ENCODE peak calls at places on chromosomes 7 and 10, in four cellular contexts. C is esophagus muscularis mucosa, Z is hepatocyte, Y is uterus. B is an unnamed sample.
A peak's percentile ranks its signal among the peaks of the same experiment; 100 is the strongest.

GRCh38 chr10:68121862-68122261 is 12.6 kb downstream of the MYPN start:
- DNase-seq in C (no peak), Y (no peak), Z (no peak), B (no peak)

GRCh38 chr7:962401-963081 is 8.1 kb upstream of the ADAP1 start:
- DNase-seq in Z (no peak), C (no peak), Y (no peak), B (no peak)

GRCh38 chr7:103718482-103719415 is 270.7 kb downstream of the RELN start:
- DNase-seq in Z (no peak), C (no peak), Y (no peak), B (no peak)

GRCh38 chr7:43078794-43079193 is 33.7 kb upstream of the HECW1 start:
- DNase-seq in Y (no peak), C (no peak), Z (no peak), B (no peak)

GRCh38 chr10:50260791-50261281 is 9.5 kb upstream of the ASAH2 start:
- DNase-seq in C (no peak), Y (no peak), Z (no peak), B (no peak)

GRCh38 chr10:33178026-33178755 is 156.3 kb downstream of the NRP1 start:
- DNase-seq in Y (no peak), C (no peak), Z (no peak), B (no peak)

GRCh38 chr10:59290448-59290847 is 71.9 kb downstream of the FAM13C start:
- DNase-seq in C (no peak), Z (no peak), Y (no peak), B (no peak)

GRCh38 chr10:69376662-69377061 is 40.1 kb downstream of the TACR2 start:
- DNase-seq in C (no peak), Y (no peak), Z (no peak), B (no peak)

GRCh38 chr7:32206987-32207386 is 136.8 kb upstream of the PDE1C start:
- DNase-seq in C (peak; percentile 89), Y (no peak), Z (peak; percentile 35), B (no peak)

GRCh38 chr10:6617319-6618076 is 37.4 kb upstream of the PRKCQ start:
- DNase-seq in Z (no peak), Y (no peak), C (no peak), B (no peak)

GRCh38 chr7:119996634-119997033 is 276.3 kb upstream of the KCND2 start:
- DNase-seq in Z (no peak), Y (no peak), C (no peak), B (no peak)

GRCh38 chr7:94297397-94297838 is 97.3 kb upstream of the COL1A2 start:
- DNase-seq in C (no peak), Z (peak; percentile 61), Y (peak; percentile 88), B (no peak)

GRCh38 chr7:37050801-37051200 is 326.5 kb upstream of the AOAH start:
- DNase-seq in Y (no peak), C (no peak), Z (no peak), B (no peak)

GRCh38 chr7:117205856-117206255 is 117.0 kb downstream of the WNT2 start:
- DNase-seq in C (no peak), Y (no peak), Z (no peak), B (no peak)

GRCh38 chr7:105764506-105764905 is 111.9 kb downstream of the ATXN7L1 start:
- DNase-seq in C (no peak), Z (no peak), Y (no peak), B (no peak)

GRCh38 chr7:149302222-149302621 is 40.2 kb downstream of the ZNF783 start:
- DNase-seq in Y (no peak), Z (no peak), C (no peak), B (no peak)

GRCh38 chr7:7912937-7913336 is 55.7 kb upstream of the GLCCI1 start:
- DNase-seq in Z (no peak), C (no peak), Y (no peak), B (no peak)

GRCh38 chr10:76317078-76317477 is 885.7 kb downstream of the LRMDA start:
- DNase-seq in Z (no peak), Y (no peak), C (no peak), B (no peak)

GRCh38 chr7:151349507-151349853 is 7.9 kb downstream of the NUB1 start:
- DNase-seq in Z (no peak), Y (no peak), C (no peak), B (no peak)

GRCh38 chr10:71243756-71244637 is 31.6 kb downstream of the UNC5B start:
- DNase-seq in Y (no peak), C (no peak), Z (no peak), B (no peak)

GRCh38 chr7:13903997-13904396 is 85.5 kb downstream of the ETV1 start:
- DNase-seq in Z (no peak), Y (no peak), C (no peak), B (no peak)

GRCh38 chr7:130921391-130922180 is 187.6 kb upstream of the KLF14 start:
- DNase-seq in Z (no peak), C (peak; percentile 83), Y (no peak), B (peak; percentile 80)

GRCh38 chr10:89235073-89235798 is 16.3 kb downstream of the LIPA start:
- DNase-seq in Y (peak; percentile 29), Z (no peak), C (no peak), B (no peak)

GRCh38 chr7:74514131-74514591 is 60.5 kb downstream of the GTF2IRD1 start:
- DNase-seq in C (no peak), Y (no peak), Z (no peak), B (no peak)

GRCh38 chr10:93542358-93542791 is 24.1 kb upstream of the FFAR4 start:
- DNase-seq in Y (peak; percentile 20), Z (peak; percentile 79), C (no peak), B (no peak)

GRCh38 chr7:44386139-44386913 is 60.9 kb upstream of the CAMK2B start:
- DNase-seq in C (peak; percentile 87), Z (no peak), Y (no peak), B (no peak)

GRCh38 chr7:20408467-20408826 is 77.7 kb downstream of the ITGB8 start:
- DNase-seq in Z (no peak), C (no peak), Y (no peak), B (no peak)

GRCh38 chr10:7239312-7239985 is 171.4 kb downstream of the SFMBT2 start:
- DNase-seq in Z (no peak), C (no peak), Y (no peak), B (no peak)

GRCh38 chr7:155706376-155706775 is 61.9 kb downstream of the RBM33 start:
- DNase-seq in Z (no peak), C (no peak), Y (no peak), B (no peak)

GRCh38 chr7:91327341-91327740 is 63.1 kb downstream of the FZD1 start:
- DNase-seq in Y (no peak), C (no peak), Z (no peak), B (no peak)

GRCh38 chr10:26540601-26541000 is 102.5 kb downstream of the APBB1IP start:
- DNase-seq in Z (no peak), C (no peak), Y (no peak), B (no peak)

GRCh38 chr10:19993714-19994343 is 177.6 kb downstream of the PLXDC2 start:
- DNase-seq in C (no peak), Y (no peak), Z (no peak), B (no peak)

GRCh38 chr7:140033036-140033435 is 29.7 kb downstream of the PARP12 start:
- DNase-seq in Y (no peak), C (no peak), Z (no peak), B (no peak)
- H3K27me3 ChIP-seq in Y (no peaks in the 10 kb centered on the region), C (no peaks in the 10 kb centered on the region), Z (no peaks in the 10 kb centered on the region), B (no peaks in the 10 kb centered on the region)

DNA sequence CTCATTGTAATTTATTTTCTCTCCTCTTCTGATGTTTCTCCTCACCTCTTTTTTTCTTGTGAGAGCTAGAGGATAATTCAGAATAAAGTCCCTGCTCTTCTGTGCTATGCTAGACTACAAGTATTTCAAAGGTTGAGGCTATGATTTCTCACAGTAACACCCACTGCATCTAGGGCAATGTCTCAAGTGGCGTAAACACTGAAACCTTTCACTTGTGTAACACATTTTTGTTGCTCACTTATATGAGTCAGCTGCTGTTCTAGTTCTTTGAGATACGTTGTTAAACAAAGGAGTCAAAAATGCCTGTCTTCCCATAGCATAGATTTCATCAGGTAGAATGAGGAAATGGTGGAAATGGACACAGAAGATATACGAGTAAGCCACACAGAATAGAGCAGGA is 305.1 kb upstream of the PITRM1 start:
- DNase-seq in C (no peak), Y (no peak), Z (no peak), B (no peak)
- H3K27me3 ChIP-seq in C (no peaks in the 10 kb centered on the region), Y (no peaks in the 10 kb centered on the region), Z (no peaks in the 10 kb centered on the region), B (no peaks in the 10 kb centered on the region)

GRCh38 chr10:123150229-123150985 is 2.5 kb downstream of the HMX2 start:
- DNase-seq in Y (peak; percentile 11), Z (peak; percentile 27), C (no peak), B (no peak)

GRCh38 chr10:123153486-123154091 is 613 bp upstream of the BUB3 start:
- DNase-seq in Y (no peak), C (no peak), Z (no peak), B (no peak)

GRCh38 chr10:123149162-123149567 is 1.2 kb downstream of the HMX2 start:
- DNase-seq in C (no peak), Z (no peak), Y (no peak), B (no peak)

GRCh38 chr10:123149568-123150228 is 1.8 kb downstream of the HMX2 start:
- DNase-seq in C (no peak), Y (no peak), Z (peak; percentile 47), B (no peak)

GRCh38 chr10:123150986-123151738 is 3.0 kb upstream of the BUB3 start:
- DNase-seq in C (peak; percentile 90), Y (no peak), Z (no peak), B (no peak)
- H3K27me3 ChIP-seq in C (peaks cover 74% of the 10 kb centered on the region), Y (peaks cover 62% of the 10 kb centered on the region), Z (peaks cover 72% of the 10 kb centered on the region), B (peaks cover 46% of the 10 kb centered on the region)

GRCh38 chr7:70432567-70433001 is 699.4 kb upstream of the GALNT17 start:
- DNase-seq in C (no peak), Z (no peak), Y (no peak), B (peak; percentile 6)
- H3K27me3 ChIP-seq in C (no peaks in the 10 kb centered on the region), Z (no peaks in the 10 kb centered on the region), Y (no peaks in the 10 kb centered on the region), B (no peaks in the 10 kb centered on the region)

DNA sequence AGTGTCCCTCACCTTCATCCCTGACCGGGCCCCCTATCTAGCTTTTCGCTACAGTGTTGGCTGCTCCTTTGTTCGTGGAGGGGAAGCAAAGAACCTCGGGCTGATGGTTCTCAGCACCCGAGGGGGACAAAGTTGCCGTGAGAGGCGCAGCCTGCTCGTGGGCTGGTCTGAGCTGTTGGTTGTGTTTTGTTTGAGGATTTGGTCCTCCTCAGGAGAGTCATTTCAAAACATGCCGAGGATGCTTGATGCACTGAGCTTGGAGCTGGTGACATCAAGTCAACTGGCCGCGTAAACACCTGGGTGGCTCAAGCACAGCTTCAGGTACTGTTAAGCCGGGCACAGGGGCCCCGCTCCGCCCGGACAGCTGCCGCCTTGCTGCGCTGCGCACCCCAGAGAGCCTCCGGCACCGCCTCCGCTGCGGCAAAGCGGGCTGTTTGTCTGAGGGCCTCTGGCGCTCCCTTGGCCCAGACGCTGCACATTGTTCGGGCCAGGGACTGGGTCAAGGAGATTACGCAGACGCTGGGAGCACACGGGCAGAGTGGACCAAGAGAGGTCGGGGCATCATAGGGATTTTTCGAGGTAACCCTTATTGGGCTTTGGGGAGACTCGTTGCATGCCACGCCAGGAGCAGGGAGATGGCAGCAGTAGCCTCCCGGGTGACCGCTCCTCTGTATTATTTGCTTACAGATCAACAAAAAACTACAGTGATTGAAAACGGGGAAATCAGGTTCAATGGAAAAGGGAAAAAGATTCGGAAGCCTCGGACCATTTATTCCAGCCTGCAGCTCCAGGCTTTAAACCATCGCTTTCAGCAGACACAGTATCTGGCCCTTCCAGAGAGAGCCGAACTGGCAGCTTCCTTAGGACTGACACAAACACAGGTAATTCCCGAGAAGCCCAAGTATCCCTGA is 1.9 kb downstream of the DLX6 start:
- DNase-seq in Z (no peak), C (peak; percentile 82), Y (no peak), B (no peak)
- H3K27me3 ChIP-seq in Z (peaks cover 91% of the 10 kb centered on the region), C (peaks cover 100% of the 10 kb centered on the region), Y (peaks cover 78% of the 10 kb centered on the region), B (peaks cover 36% of the 10 kb centered on the region)